ENCODE peak calls at places on chromosome 4, in ten cellular contexts. One of them, this sample, is unnamed.
A peak's percentile ranks its signal among the peaks of the same experiment; 100 is the strongest.

GRCh38 chr4:61837395-61837794 is 637.3 kb downstream of the ADGRL3 start:
- DNase-seq in progenitor cell of endocrine pancreas: no peak
- DNase-seq in putamen: no peak
- DNase-seq in T-helper 1 cell: no peak
- DNase-seq in left ventricle myocardium superior: no peak
- DNase-seq in mucosa of gallbladder: no peak
- DNase-seq in NCI-H2029 treated with DMSO at 0.1 percent for 48 hours: no peak
- DNase-seq in non-pigmented ciliary epithelial cell: no peak
- DNase-seq in GDM1: no peak
- DNase-seq in endodermal cell: no peak
- DNase-seq in this sample: no peak

GRCh38 chr4:176492648-176493302 is 173.0 kb downstream of the SPCS3 start:
- DNase-seq in progenitor cell of endocrine pancreas: no peak
- DNase-seq in non-pigmented ciliary epithelial cell: no peak
- DNase-seq in NCI-H2029 treated with DMSO at 0.1 percent for 48 hours: no peak
- DNase-seq in T-helper 1 cell: no peak
- DNase-seq in putamen: no peak
- DNase-seq in left ventricle myocardium superior: no peak
- DNase-seq in endodermal cell: no peak
- DNase-seq in mucosa of gallbladder: no peak
- DNase-seq in GDM1: no peak
- DNase-seq in this sample: no peak

GRCh38 chr4:70705856-70706461 is 15.8 kb upstream of the RUFY3 start:
- DNase-seq in T-helper 1 cell: no peak
- DNase-seq in endodermal cell: no peak
- DNase-seq in putamen: no peak
- DNase-seq in left ventricle myocardium superior: no peak
- DNase-seq in progenitor cell of endocrine pancreas: no peak
- DNase-seq in NCI-H2029 treated with DMSO at 0.1 percent for 48 hours: peak; percentile 34
- DNase-seq in mucosa of gallbladder: no peak
- DNase-seq in non-pigmented ciliary epithelial cell: no peak
- DNase-seq in GDM1: no peak
- DNase-seq in this sample: no peak

GRCh38 chr4:137610960-137611359 is 78.7 kb upstream of the PCDH18 start:
- DNase-seq in left ventricle myocardium superior: no peak
- DNase-seq in non-pigmented ciliary epithelial cell: no peak
- DNase-seq in progenitor cell of endocrine pancreas: no peak
- DNase-seq in putamen: no peak
- DNase-seq in GDM1: no peak
- DNase-seq in endodermal cell: peak; percentile 74
- DNase-seq in NCI-H2029 treated with DMSO at 0.1 percent for 48 hours: no peak
- DNase-seq in mucosa of gallbladder: no peak
- DNase-seq in T-helper 1 cell: no peak
- DNase-seq in this sample: no peak

GRCh38 chr4:61309616-61310015 is 109.5 kb downstream of the ADGRL3 start:
- DNase-seq in NCI-H2029 treated with DMSO at 0.1 percent for 48 hours: no peak
- DNase-seq in left ventricle myocardium superior: no peak
- DNase-seq in progenitor cell of endocrine pancreas: no peak
- DNase-seq in mucosa of gallbladder: no peak
- DNase-seq in GDM1: no peak
- DNase-seq in putamen: no peak
- DNase-seq in non-pigmented ciliary epithelial cell: no peak
- DNase-seq in endodermal cell: no peak
- DNase-seq in T-helper 1 cell: no peak
- DNase-seq in this sample: no peak

GRCh38 chr4:129264008-129264657 is 168.2 kb downstream of the C4orf33 start:
- DNase-seq in putamen: no peak
- DNase-seq in progenitor cell of endocrine pancreas: no peak
- DNase-seq in NCI-H2029 treated with DMSO at 0.1 percent for 48 hours: no peak
- DNase-seq in T-helper 1 cell: no peak
- DNase-seq in left ventricle myocardium superior: no peak
- DNase-seq in non-pigmented ciliary epithelial cell: no peak
- DNase-seq in mucosa of gallbladder: no peak
- DNase-seq in endodermal cell: no peak
- DNase-seq in GDM1: no peak
- DNase-seq in this sample: no peak

GRCh38 chr4:105843941-105844340 is 51.3 kb upstream of the NPNT start:
- DNase-seq in mucosa of gallbladder: no peak
- DNase-seq in left ventricle myocardium superior: no peak
- DNase-seq in T-helper 1 cell: no peak
- DNase-seq in endodermal cell: no peak
- DNase-seq in NCI-H2029 treated with DMSO at 0.1 percent for 48 hours: no peak
- DNase-seq in non-pigmented ciliary epithelial cell: no peak
- DNase-seq in putamen: no peak
- DNase-seq in progenitor cell of endocrine pancreas: no peak
- DNase-seq in GDM1: no peak
- DNase-seq in this sample: no peak

GRCh38 chr4:77959566-77960338 is 97.1 kb downstream of the MRPL1 start:
- DNase-seq in GDM1: no peak
- DNase-seq in NCI-H2029 treated with DMSO at 0.1 percent for 48 hours: peak; percentile 82
- DNase-seq in endodermal cell: no peak
- DNase-seq in T-helper 1 cell: no peak
- DNase-seq in progenitor cell of endocrine pancreas: no peak
- DNase-seq in mucosa of gallbladder: no peak
- DNase-seq in non-pigmented ciliary epithelial cell: peak; percentile 20
- DNase-seq in putamen: no peak
- DNase-seq in left ventricle myocardium superior: no peak
- DNase-seq in this sample: no peak

GRCh38 chr4:184310171-184310567 is 92.5 kb upstream of the ENPP6 start:
- DNase-seq in GDM1: no peak
- DNase-seq in T-helper 1 cell: peak; percentile 21
- DNase-seq in progenitor cell of endocrine pancreas: no peak
- DNase-seq in endodermal cell: peak; percentile 69
- DNase-seq in mucosa of gallbladder: no peak
- DNase-seq in non-pigmented ciliary epithelial cell: no peak
- DNase-seq in putamen: no peak
- DNase-seq in NCI-H2029 treated with DMSO at 0.1 percent for 48 hours: no peak
- DNase-seq in left ventricle myocardium superior: peak; percentile 35
- DNase-seq in this sample: no peak

GRCh38 chr4:157521916-157522315 is 301.4 kb downstream of the GRIA2 start:
- DNase-seq in left ventricle myocardium superior: no peak
- DNase-seq in NCI-H2029 treated with DMSO at 0.1 percent for 48 hours: no peak
- DNase-seq in putamen: peak; percentile 8
- DNase-seq in endodermal cell: no peak
- DNase-seq in GDM1: no peak
- DNase-seq in mucosa of gallbladder: no peak
- DNase-seq in progenitor cell of endocrine pancreas: no peak
- DNase-seq in non-pigmented ciliary epithelial cell: no peak
- DNase-seq in T-helper 1 cell: no peak
- DNase-seq in this sample: no peak

GRCh38 chr4:56764775-56765174 is 56.7 kb downstream of the SPINK2 start:
- DNase-seq in GDM1: no peak
- DNase-seq in mucosa of gallbladder: no peak
- DNase-seq in putamen: no peak
- DNase-seq in non-pigmented ciliary epithelial cell: no peak
- DNase-seq in progenitor cell of endocrine pancreas: no peak
- DNase-seq in left ventricle myocardium superior: no peak
- DNase-seq in NCI-H2029 treated with DMSO at 0.1 percent for 48 hours: no peak
- DNase-seq in endodermal cell: no peak
- DNase-seq in T-helper 1 cell: no peak
- DNase-seq in this sample: no peak

GRCh38 chr4:138639018-138639876 is 376.3 kb upstream of the NOCT start:
- DNase-seq in mucosa of gallbladder: no peak
- DNase-seq in left ventricle myocardium superior: no peak
- DNase-seq in endodermal cell: no peak
- DNase-seq in non-pigmented ciliary epithelial cell: no peak
- DNase-seq in progenitor cell of endocrine pancreas: no peak
- DNase-seq in GDM1: no peak
- DNase-seq in T-helper 1 cell: no peak
- DNase-seq in putamen: no peak
- DNase-seq in NCI-H2029 treated with DMSO at 0.1 percent for 48 hours: no peak
- DNase-seq in this sample: no peak

GRCh38 chr4:173334891-173335754 is 965 bp upstream of the HMGB2 start:
- DNase-seq in mucosa of gallbladder: peak; percentile 46
- DNase-seq in NCI-H2029 treated with DMSO at 0.1 percent for 48 hours: peak; percentile 51
- DNase-seq in progenitor cell of endocrine pancreas: peak; percentile 76
- DNase-seq in non-pigmented ciliary epithelial cell: no peak
- DNase-seq in GDM1: peak; percentile 84
- DNase-seq in endodermal cell: peak; percentile 95
- DNase-seq in T-helper 1 cell: peak; percentile 12
- DNase-seq in left ventricle myocardium superior: peak; percentile 80
- DNase-seq in putamen: no peak
- DNase-seq in this sample: peak; percentile 87

GRCh38 chr4:73679836-73680235 is 59.6 kb upstream of the RASSF6 start:
- DNase-seq in progenitor cell of endocrine pancreas: no peak
- DNase-seq in T-helper 1 cell: no peak
- DNase-seq in GDM1: no peak
- DNase-seq in endodermal cell: no peak
- DNase-seq in mucosa of gallbladder: no peak
- DNase-seq in putamen: no peak
- DNase-seq in non-pigmented ciliary epithelial cell: no peak
- DNase-seq in NCI-H2029 treated with DMSO at 0.1 percent for 48 hours: no peak
- DNase-seq in left ventricle myocardium superior: no peak
- DNase-seq in this sample: no peak

GRCh38 chr4:29320947-29321583 is 1399.1 kb upstream of the PCDH7 start:
- DNase-seq in putamen: no peak
- DNase-seq in endodermal cell: no peak
- DNase-seq in NCI-H2029 treated with DMSO at 0.1 percent for 48 hours: no peak
- DNase-seq in progenitor cell of endocrine pancreas: no peak
- DNase-seq in T-helper 1 cell: no peak
- DNase-seq in non-pigmented ciliary epithelial cell: no peak
- DNase-seq in GDM1: no peak
- DNase-seq in mucosa of gallbladder: no peak
- DNase-seq in left ventricle myocardium superior: no peak
- DNase-seq in this sample: no peak

GRCh38 chr4:133594246-133595207 is 445.4 kb downstream of the PCDH10 start:
- DNase-seq in mucosa of gallbladder: no peak
- DNase-seq in NCI-H2029 treated with DMSO at 0.1 percent for 48 hours: no peak
- DNase-seq in GDM1: no peak
- DNase-seq in non-pigmented ciliary epithelial cell: peak; percentile 10
- DNase-seq in left ventricle myocardium superior: no peak
- DNase-seq in endodermal cell: no peak
- DNase-seq in putamen: no peak
- DNase-seq in progenitor cell of endocrine pancreas: no peak
- DNase-seq in T-helper 1 cell: no peak
- DNase-seq in this sample: no peak

GRCh38 chr4:45155081-45155777 is 428.9 kb upstream of the GNPDA2 start:
- DNase-seq in GDM1: no peak
- DNase-seq in putamen: no peak
- DNase-seq in endodermal cell: no peak
- DNase-seq in mucosa of gallbladder: no peak
- DNase-seq in non-pigmented ciliary epithelial cell: peak; percentile 71
- DNase-seq in progenitor cell of endocrine pancreas: no peak
- DNase-seq in left ventricle myocardium superior: no peak
- DNase-seq in NCI-H2029 treated with DMSO at 0.1 percent for 48 hours: no peak
- DNase-seq in T-helper 1 cell: no peak
- DNase-seq in this sample: no peak

GRCh38 chr4:32778938-32779337 is 2058.8 kb downstream of the PCDH7 start:
- DNase-seq in NCI-H2029 treated with DMSO at 0.1 percent for 48 hours: no peak
- DNase-seq in endodermal cell: no peak
- DNase-seq in mucosa of gallbladder: no peak
- DNase-seq in GDM1: no peak
- DNase-seq in T-helper 1 cell: no peak
- DNase-seq in non-pigmented ciliary epithelial cell: no peak
- DNase-seq in left ventricle myocardium superior: no peak
- DNase-seq in progenitor cell of endocrine pancreas: no peak
- DNase-seq in putamen: no peak
- DNase-seq in this sample: no peak

This sample was measured in H1.